ENCODE peak calls at places on chromosomes 13 and 19, in eight cellular contexts. H is thoracic aorta; O is IMR-90; R is neural progenitor cell; Y is AG04450; W is AG10803; X is CD8-positive, alpha-beta T cell; U is psoas muscle. T is an unnamed sample.

GRCh38 chr19:3096267-3096901 is 2.2 kb downstream of the GNA11 start:
- DNase-seq in H (no peak), O (no peak), R (no peak), Y (no peak), W (no peak), X (no peak), U (no peak), T (no peak)

GRCh38 chr19:48206402-48207093 is 36.1 kb downstream of the ZSWIM9 start:
- DNase-seq in H (no peak), O (no peak), R (no peak), Y (no peak), W (no peak), X (no peak), U (no peak), T (no peak)

GRCh38 chr19:31300406-31300805 is 48.8 kb downstream of the TSHZ3 start:
- DNase-seq in H (no peak), O (no peak), R (no peak), Y (no peak), W (no peak), X (no peak), U (no peak), T (no peak)

GRCh38 chr13:93982189-93982918 is 497.1 kb downstream of the DCT start:
- DNase-seq in H (no peak), O (no peak), R (no peak), Y (no peak), W (no peak), X (no peak), U (no peak), T (peak; percentile 29)

GRCh38 chr19:54190503-54190941 is 586 bp upstream of the TSEN34 start:
- DNase-seq in H (peak; percentile 99), O (peak; percentile 99), R (peak; percentile 99), Y (peak; percentile 99), W (peak; percentile 99), X (peak; percentile 100), U (peak; percentile 99), T (peak; percentile 99)

GRCh38 chr19:13920940-13921744 is 15.1 kb downstream of the CC2D1A start:
- DNase-seq in H (no peak), O (peak; percentile 44), R (peak; percentile 50), Y (no peak), W (peak; percentile 57), X (no peak), U (no peak), T (peak; percentile 38)

GRCh38 chr19:47315125-47315821 is 5.6 kb downstream of the C5AR1 start:
- DNase-seq in H (peak; percentile 45), O (peak; percentile 97), R (no peak), Y (peak; percentile 77), W (peak; percentile 89), X (no peak), U (peak; percentile 62), T (peak; percentile 94)

GRCh38 chr13:72495681-72496080 is 231.7 kb downstream of the MZT1 start:
- DNase-seq in H (no peak), O (no peak), R (peak; percentile 63), Y (no peak), W (no peak), X (no peak), U (no peak), T (no peak)

GRCh38 chr13:28545583-28546333 is 50.8 kb upstream of the FLT1 start:
- DNase-seq in H (no peak), O (no peak), R (no peak), Y (no peak), W (no peak), X (no peak), U (no peak), T (no peak)

GRCh38 chr19:5578094-5578846 is 10.5 kb upstream of the TINCR start:
- DNase-seq in H (no peak), O (peak; percentile 38), R (peak; percentile 85), Y (peak; percentile 13), W (peak; percentile 57), X (peak; percentile 81), U (peak; percentile 62), T (peak; percentile 48)

GRCh38 chr19:13169769-13170168 is 19.6 kb downstream of the IER2 start:
- DNase-seq in H (no peak), O (peak; percentile 65), R (no peak), Y (no peak), W (peak; percentile 60), X (no peak), U (no peak), T (peak; percentile 43)

GRCh38 chr19:2503521-2504109 is 27.7 kb downstream of the GADD45B start:
- DNase-seq in H (no peak), O (peak; percentile 78), R (no peak), Y (no peak), W (peak; percentile 88), X (peak; percentile 80), U (no peak), T (peak; percentile 78)

GRCh38 chr13:59279024-59279423 is 884.7 kb downstream of the DIAPH3 start:
- DNase-seq in H (no peak), O (no peak), R (no peak), Y (no peak), W (no peak), X (no peak), U (no peak), T (no peak)

GRCh38 chr19:45691516-45692186 is at the start of gene SNRPD2:
- DNase-seq in H (peak; percentile 82), O (peak; percentile 95), R (peak; percentile 98), Y (peak; percentile 87), W (peak; percentile 93), X (peak; percentile 88), U (peak; percentile 92), T (peak; percentile 95)

GRCh38 chr19:1825909-1826556 is 14.0 kb upstream of the ATP8B3 start:
- DNase-seq in H (no peak), O (peak; percentile 56), R (peak; percentile 89), Y (peak; percentile 36), W (peak; percentile 52), X (peak; percentile 82), U (peak; percentile 75), T (peak; percentile 64)

GRCh38 chr19:10001899-10002298 is 8.4 kb downstream of the COL5A3 start:
- DNase-seq in H (no peak), O (no peak), R (peak; percentile 17), Y (no peak), W (peak; percentile 18), X (no peak), U (peak; percentile 67), T (no peak)

GRCh38 chr13:103097366-103097928 is 31.2 kb upstream of the SLC10A2 start:
- DNase-seq in H (no peak), O (no peak), R (no peak), Y (no peak), W (no peak), X (no peak), U (no peak), T (no peak)

GRCh38 chr13:113633485-113633873 is 24.5 kb downstream of the ATP4B start:
- DNase-seq in H (no peak), O (no peak), R (no peak), Y (no peak), W (no peak), X (no peak), U (no peak), T (no peak)

GRCh38 chr13:33218020-33218419 is 67.5 kb downstream of the STARD13 start:
- DNase-seq in H (no peak), O (peak; percentile 71), R (no peak), Y (no peak), W (peak; percentile 73), X (no peak), U (no peak), T (no peak)

GRCh38 chr19:6611441-6611852 is 20.5 kb upstream of the CD70 start:
- DNase-seq in H (no peak), O (no peak), R (no peak), Y (no peak), W (peak; percentile 57), X (no peak), U (no peak), T (no peak)

GRCh38 chr19:410243-410781 is 1.4 kb upstream of the C2CD4C start:
- DNase-seq in H (no peak), O (no peak), R (no peak), Y (no peak), W (no peak), X (no peak), U (no peak), T (no peak)

GRCh38 chr19:408441-409005 is 424 bp downstream of the C2CD4C start:
- DNase-seq in H (no peak), O (no peak), R (no peak), Y (no peak), W (no peak), X (no peak), U (no peak), T (no peak)

GRCh38 chr19:409006-409514 is at the start of gene C2CD4C:
- DNase-seq in H (no peak), O (no peak), R (peak; percentile 71), Y (no peak), W (no peak), X (peak; percentile 29), U (no peak), T (no peak)

GRCh38 chr19:407501-408440 is 1.2 kb downstream of the C2CD4C start:
- DNase-seq in H (no peak), O (no peak), R (no peak), Y (no peak), W (no peak), X (no peak), U (no peak), T (no peak)

GRCh38 chr19:409515-410242 is 732 bp upstream of the C2CD4C start:
- DNase-seq in H (no peak), O (no peak), R (no peak), Y (no peak), W (no peak), X (no peak), U (no peak), T (no peak)
- H3K4me3 ChIP-seq in H (peak overlapping the region; percentile 70), O (peak overlapping the region; percentile 21), R (peak overlapping the region; percentile 99), Y (no peak overlapping the region), W (no peak overlapping the region), X (peak overlapping the region; percentile 41), U (peak overlapping the region; percentile 63), T (no peak overlapping the region)

GRCh38 chr13:24313449-24313848 is 4.1 kb downstream of the C1QTNF9 start:
- DNase-seq in H (no peak), O (peak; percentile 9), R (no peak), Y (no peak), W (peak; percentile 12), X (no peak), U (no peak), T (peak; percentile 27)
- TF ChIP-seq CTCF in H (no peak), O (peak; percentile 50), R (peak; percentile 26), Y (peak; percentile 30), W (peak; percentile 47), X (no peak), U (peak; percentile 21), T (peak; percentile 40)

GRCh38 chr19:32876919-32877285 is 7.3 kb upstream of the SLC7A9 start:
- DNase-seq in H (no peak), O (peak; percentile 50), R (no peak), Y (no peak), W (peak; percentile 29), X (no peak), U (no peak), T (no peak)
- H3K4me3 ChIP-seq in H (no peak overlapping the region), O (no peak overlapping the region), R (no peak overlapping the region), Y (no peak overlapping the region), W (no peak overlapping the region), X (no peak overlapping the region), U (no peak overlapping the region), T (no peak overlapping the region)

DNA sequence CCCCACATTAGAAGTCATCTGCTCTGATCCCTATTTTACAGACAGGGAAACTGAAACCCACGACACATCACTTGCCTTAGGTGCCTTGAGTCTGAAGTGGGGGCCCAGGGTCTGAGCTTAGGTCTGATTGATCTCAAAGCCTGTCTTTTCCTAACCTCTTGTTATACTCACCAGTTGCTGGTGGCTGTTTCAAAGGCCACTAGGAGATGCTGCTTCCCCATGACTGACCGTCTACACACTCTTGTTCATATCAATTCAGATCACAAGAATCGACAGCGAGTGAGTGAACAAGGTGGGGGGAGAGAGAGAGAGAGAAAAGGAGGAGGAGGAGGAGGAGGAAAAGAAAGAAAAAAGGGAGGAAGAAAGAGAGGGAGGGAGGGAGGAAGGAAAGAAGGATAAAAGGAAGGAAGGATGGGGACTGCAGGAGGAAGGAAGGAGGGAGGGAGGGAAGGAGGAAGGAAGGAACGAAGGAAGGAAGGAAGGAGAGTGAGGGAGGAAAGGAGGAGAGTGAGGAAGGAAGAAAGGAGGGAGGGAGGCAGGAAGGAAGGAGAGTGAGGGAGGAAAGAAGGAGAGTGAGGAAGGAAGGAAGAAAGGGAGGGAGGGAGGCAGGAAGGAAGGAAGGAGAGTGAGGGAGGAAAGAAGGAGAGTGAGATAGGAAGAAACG is 3.3 kb downstream of the OR10H1 start:
- DNase-seq in H (no peak), O (no peak), R (no peak), Y (no peak), W (peak; percentile 1), X (peak; percentile 21), U (no peak), T (no peak)
- TF ChIP-seq CTCF in H (no peak), O (no peak), R (no peak), Y (no peak), W (peak; percentile 18), X (peak; percentile 42), U (no peak), T (no peak)